ENCODE peak calls at places on chromosomes 12 and 14, in six cellular contexts. T is NCI-H1092 treated with DMSO at 0.1 percent for 48 hours; U is stimulated activated naive B cell treated with anti-CD40 and anti-IgM and Interleukin-4, amounts not matched to agents 10 μg/mL and 1 μg/mL and 100 μg/mL, for 72 hours; B is H9; V is NCI-H1048; S is upper lobe of left lung. K is an unnamed sample.

GRCh38 chr12:96061864-96062453 is 26.6 kb upstream of the LTA4H start:
- DNase-seq in T (peak), U (peak), B (peak), V (no peak), S (no peak), K (peak)

GRCh38 chr12:79897617-79898016 is 37.3 kb downstream of the PPP1R12A start:
- DNase-seq in T (no peak), U (no peak), B (no peak), V (no peak), S (no peak), K (no peak)

GRCh38 chr12:54591001-54591591 is 2.6 kb upstream of the PPP1R1A start:
- DNase-seq in T (no peak), U (no peak), B (no peak), V (no peak), S (no peak), K (no peak)

GRCh38 chr14:57692671-57693070 is 173.2 kb downstream of the SLC35F4 start:
- DNase-seq in T (peak), U (no peak), B (no peak), V (no peak), S (no peak), K (peak)

GRCh38 chr12:130966443-130967030 is 12.8 kb downstream of the ADGRD1 start:
- DNase-seq in T (no peak), U (no peak), B (no peak), V (no peak), S (peak), K (no peak)

GRCh38 chr14:75609606-75610476 is 31.4 kb downstream of the FLVCR2 start:
- DNase-seq in T (no peak), U (no peak), B (no peak), V (no peak), S (no peak), K (no peak)

GRCh38 chr12:6374781-6375150 is 597 bp downstream of the SCNN1A start:
- DNase-seq in T (no peak), U (no peak), B (no peak), V (no peak), S (no peak), K (no peak)

GRCh38 chr12:57319678-57320469 is 68.9 kb upstream of the STAC3 start:
- DNase-seq in T (no peak), U (no peak), B (no peak), V (no peak), S (no peak), K (peak)

GRCh38 chr12:19311165-19311564 is 128.1 kb upstream of the AEBP2 start:
- DNase-seq in T (no peak), U (no peak), B (no peak), V (no peak), S (no peak), K (no peak)

GRCh38 chr12:120831648-120832267 is 72.4 kb downstream of the SPPL3 start:
- DNase-seq in T (no peak), U (no peak), B (no peak), V (no peak), S (no peak), K (no peak)

GRCh38 chr12:63353559-63353958 is 202.6 kb upstream of the AVPR1A start:
- DNase-seq in T (peak), U (no peak), B (no peak), V (no peak), S (no peak), K (no peak)

GRCh38 chr14:29536886-29537511 is 390.6 kb downstream of the PRKD1 start:
- DNase-seq in T (peak), U (no peak), B (no peak), V (no peak), S (no peak), K (peak)

GRCh38 chr12:102955926-102956737 is 1.3 kb upstream of the ASCL1 start:
- DNase-seq in T (peak), U (no peak), B (peak), V (no peak), S (peak), K (peak)

GRCh38 chr14:23653046-23653445 is 16.9 kb downstream of the DHRS2 start:
- DNase-seq in T (no peak), U (no peak), B (no peak), V (no peak), S (no peak), K (no peak)

GRCh38 chr12:3032161-3032560 is 45.0 kb upstream of the TSPAN9 start:
- DNase-seq in T (no peak), U (no peak), B (no peak), V (no peak), S (no peak), K (no peak)

GRCh38 chr14:90987140-90987539 is 73.3 kb downstream of the RPS6KA5 start:
- DNase-seq in T (no peak), U (no peak), B (no peak), V (no peak), S (no peak), K (no peak)

GRCh38 chr12:9669019-9669326 is 540 bp upstream of the CLEC2D start:
- DNase-seq in T (no peak), U (no peak), B (no peak), V (no peak), S (no peak), K (no peak)

GRCh38 chr12:49088190-49088931 is 6.2 kb downstream of the DHH start:
- DNase-seq in T (peak), U (peak), B (peak), V (peak), S (no peak), K (peak)

GRCh38 chr14:79281244-79282199 is 929.8 kb downstream of the DIO2 start:
- DNase-seq in T (peak), U (no peak), B (no peak), V (no peak), S (no peak), K (no peak)

GRCh38 chr12:69540606-69541386 is 44.5 kb upstream of the CCT2 start:
- DNase-seq in T (no peak), U (no peak), B (no peak), V (no peak), S (no peak), K (no peak)

GRCh38 chr12:15320881-15321280 is 1.4 kb upstream of the PTPRO start:
- DNase-seq in T (no peak), U (no peak), B (no peak), V (no peak), S (no peak), K (no peak)

GRCh38 chr12:94042321-94042720 is 106.1 kb upstream of the PLXNC1 start:
- DNase-seq in T (no peak), U (no peak), B (no peak), V (no peak), S (no peak), K (no peak)

GRCh38 chr12:122402264-122402663 is 20.2 kb downstream of the CLIP1 start:
- DNase-seq in T (no peak), U (no peak), B (no peak), V (no peak), S (no peak), K (no peak)

GRCh38 chr14:53399057-53399456 is 245.9 kb upstream of the DDHD1 start:
- DNase-seq in T (no peak), U (no peak), B (peak), V (no peak), S (no peak), K (no peak)

GRCh38 chr14:41899416-41899815 is 292.7 kb downstream of the LRFN5 start:
- DNase-seq in T (peak), U (no peak), B (no peak), V (no peak), S (no peak), K (no peak)

GRCh38 chr14:80992580-80992979 is 37.2 kb downstream of the TSHR start:
- DNase-seq in T (no peak), U (no peak), B (no peak), V (no peak), S (no peak), K (no peak)

GRCh38 chr14:95068521-95068920 is 88.8 kb downstream of the DICER1 start:
- DNase-seq in T (no peak), U (no peak), B (no peak), V (no peak), S (peak), K (no peak)

GRCh38 chr12:82801951-82802610 is 115.4 kb downstream of the TMTC2 start:
- DNase-seq in T (no peak), U (no peak), B (no peak), V (no peak), S (peak), K (no peak)

GRCh38 chr12:102023343-102023930 is 38.4 kb downstream of the WASHC3 start:
- DNase-seq in T (no peak), U (no peak), B (no peak), V (no peak), S (no peak), K (no peak)

GRCh38 chr12:43763769-43764168 is 5.0 kb downstream of the IRAK4 start:
- DNase-seq in T (no peak), U (no peak), B (no peak), V (no peak), S (no peak), K (no peak)

GRCh38 chr14:94631536-94632304 is 19.5 kb downstream of the SERPINA3 start:
- DNase-seq in T (no peak), U (no peak), B (no peak), V (no peak), S (no peak), K (no peak)